ENCODE peak calls at places on chromosomes 3 and 15, in eight cellular contexts. B is lung; X is CD4-positive, alpha-beta T cell; Q is HCT116; J is heart left ventricle; S is lower leg skin; H is thyroid gland; U is MCF 10A. G is an unnamed sample.

GRCh38 chr3:112128843-112129727 is 4.0 kb downstream of the GCSAM start:
- DNase-seq in B (no peak), X (peak), Q (no peak), J (no peak), S (no peak), H (no peak), U (peak), G (no peak)

GRCh38 chr15:48001393-48002059 is 119.3 kb upstream of the SLC24A5 start:
- DNase-seq in B (no peak), X (no peak), Q (no peak), J (no peak), S (no peak), H (no peak), U (no peak), G (no peak)

GRCh38 chr15:59148160-59148810 is 43.3 kb downstream of the CCNB2 start:
- DNase-seq in B (no peak), X (no peak), Q (no peak), J (no peak), S (peak), H (no peak), U (no peak), G (no peak)

GRCh38 chr3:117910820-117911524 is 1123.7 kb downstream of the IGSF11 start:
- DNase-seq in B (no peak), X (no peak), Q (no peak), J (no peak), S (no peak), H (no peak), U (no peak), G (no peak)

GRCh38 chr3:171092467-171092911 is 66.0 kb upstream of the SLC2A2 start:
- DNase-seq in B (no peak), X (no peak), Q (no peak), J (no peak), S (no peak), H (no peak), U (no peak), G (no peak)

GRCh38 chr3:163056874-163057497 is 1560.4 kb downstream of the OTOL1 start:
- DNase-seq in B (peak), X (no peak), Q (peak), J (no peak), S (no peak), H (no peak), U (peak), G (no peak)

GRCh38 chr15:60392601-60392985 is 5.2 kb downstream of the ANXA2 start:
- DNase-seq in B (no peak), X (no peak), Q (peak), J (no peak), S (peak), H (no peak), U (peak), G (no peak)

GRCh38 chr3:197376020-197376419 is 77.6 kb upstream of the DLG1 start:
- DNase-seq in B (no peak), X (no peak), Q (no peak), J (no peak), S (no peak), H (no peak), U (peak), G (no peak)

GRCh38 chr15:56968821-56969220 is 50.4 kb downstream of the TCF12 start:
- DNase-seq in B (no peak), X (no peak), Q (no peak), J (no peak), S (no peak), H (no peak), U (no peak), G (no peak)

GRCh38 chr3:32398531-32398930 is 6.9 kb downstream of the CMTM7 start:
- DNase-seq in B (no peak), X (no peak), Q (no peak), J (peak), S (no peak), H (peak), U (no peak), G (no peak)

GRCh38 chr3:133437391-133438093 is 37.7 kb downstream of the BFSP2 start:
- DNase-seq in B (no peak), X (no peak), Q (no peak), J (no peak), S (no peak), H (peak), U (peak), G (no peak)

GRCh38 chr3:5022966-5023776 is 43.9 kb downstream of the BHLHE40 start:
- DNase-seq in B (peak), X (no peak), Q (peak), J (peak), S (no peak), H (peak), U (peak), G (no peak)

GRCh38 chr3:195701042-195701910 is 19.5 kb upstream of the MUC20 start:
- DNase-seq in B (no peak), X (no peak), Q (no peak), J (no peak), S (no peak), H (no peak), U (no peak), G (no peak)

GRCh38 chr15:65130941-65131340 is 2.7 kb downstream of the PDCD7 start:
- DNase-seq in B (no peak), X (no peak), Q (no peak), J (no peak), S (no peak), H (no peak), U (peak), G (no peak)

GRCh38 chr3:156409694-156410093 is 145.2 kb downstream of the SSR3 start:
- DNase-seq in B (no peak), X (no peak), Q (no peak), J (no peak), S (no peak), H (no peak), U (no peak), G (no peak)

GRCh38 chr15:70096215-70096974 is 1.3 kb downstream of the TLE3 start:
- DNase-seq in B (peak), X (peak), Q (no peak), J (peak), S (peak), H (peak), U (peak), G (no peak)

GRCh38 chr3:124923833-124924232 is 10.7 kb downstream of the MUC13 start:
- DNase-seq in B (no peak), X (no peak), Q (no peak), J (no peak), S (no peak), H (no peak), U (peak), G (no peak)

DNA sequence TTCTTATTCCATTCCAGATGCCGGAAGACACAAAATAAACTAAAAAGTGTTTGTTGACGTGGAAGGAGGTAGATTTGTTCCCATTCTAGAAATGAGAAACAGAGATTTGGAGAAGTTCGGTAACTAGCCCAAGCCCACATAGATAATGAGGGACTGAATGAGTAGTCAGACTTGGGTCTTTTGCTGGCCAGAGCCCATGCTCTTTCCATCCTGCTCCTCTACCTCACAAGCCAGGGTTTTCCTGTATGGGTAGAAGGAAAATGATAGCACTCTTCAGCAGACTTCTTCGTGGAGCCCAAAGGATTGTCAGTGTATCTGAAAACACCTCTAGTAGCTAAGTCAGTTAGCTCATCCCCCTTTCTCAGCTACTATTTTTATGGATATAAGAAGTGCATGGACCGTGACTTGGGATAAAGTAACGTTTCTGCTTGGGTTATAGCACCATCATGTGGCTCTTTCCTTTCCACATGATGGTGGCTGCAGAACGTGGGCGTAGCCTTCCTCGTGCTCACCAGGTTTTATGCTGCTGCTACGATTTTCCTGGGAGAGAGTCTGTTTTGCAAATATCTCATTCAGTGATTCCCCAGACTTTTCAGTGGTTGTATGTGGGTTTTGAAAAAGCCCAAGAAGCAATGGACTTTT is 84.6 kb downstream of the DGKG start:
- DNase-seq in B (no peak), X (no peak), Q (peak), J (no peak), S (peak), H (peak), U (peak), G (no peak)
- TF ChIP-seq CTCF in B (peak), X (no peak), Q (peak), J (no peak), S (no peak), H (no peak), U (peak), G (peak)

GRCh38 chr3:138818175-138818574 is 16.6 kb downstream of the PIK3CB start:
- DNase-seq in B (no peak), X (no peak), Q (no peak), J (no peak), S (no peak), H (no peak), U (no peak), G (no peak)

GRCh38 chr3:138829097-138829496 is 5.6 kb downstream of the PIK3CB start:
- DNase-seq in B (no peak), X (no peak), Q (no peak), J (no peak), S (no peak), H (no peak), U (no peak), G (no peak)

GRCh38 chr3:138827222-138827621 is 7.5 kb downstream of the PIK3CB start:
- DNase-seq in B (no peak), X (no peak), Q (no peak), J (no peak), S (no peak), H (no peak), U (no peak), G (no peak)

GRCh38 chr3:138829886-138830510 is 4.7 kb downstream of the PIK3CB start:
- DNase-seq in B (no peak), X (no peak), Q (no peak), J (no peak), S (no peak), H (no peak), U (no peak), G (no peak)

GRCh38 chr3:138824114-138824506 is 10.6 kb downstream of the PIK3CB start:
- DNase-seq in B (no peak), X (no peak), Q (no peak), J (no peak), S (no peak), H (no peak), U (no peak), G (peak)
- TF ChIP-seq CTCF in B (no peak), X (no peak), Q (no peak), J (no peak), S (no peak), H (no peak), U (no peak), G (no peak)

GRCh38 chr3:45171283-45171682 is 25.1 kb upstream of the CDCP1 start:
- DNase-seq in B (no peak), X (no peak), Q (no peak), J (no peak), S (no peak), H (no peak), U (no peak), G (no peak)
- TF ChIP-seq CTCF in B (no peak), X (no peak), Q (no peak), J (no peak), S (no peak), H (no peak), U (no peak), G (no peak)

DNA sequence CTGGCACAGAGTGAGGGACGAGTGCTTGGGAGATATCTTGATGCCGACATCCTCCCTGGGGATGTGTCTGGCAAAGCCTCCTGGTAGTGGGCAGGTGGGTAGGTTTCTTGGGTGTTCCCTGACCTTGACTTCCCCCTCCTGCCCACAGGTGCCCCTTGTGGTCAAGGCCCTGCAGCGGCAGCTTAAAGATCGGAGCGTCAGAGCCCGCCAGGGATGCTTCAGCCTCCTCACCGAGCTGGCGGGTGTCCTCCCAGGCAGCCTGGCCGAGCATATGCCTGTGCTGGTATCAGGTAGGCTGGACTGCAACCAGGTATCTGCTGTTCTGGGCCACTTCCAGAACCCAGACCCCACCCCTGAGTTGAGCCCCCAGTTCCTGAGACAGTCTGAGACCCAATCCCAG is 19.2 kb downstream of the CAND2 start:
- DNase-seq in B (no peak), X (no peak), Q (no peak), J (no peak), S (no peak), H (no peak), U (no peak), G (no peak)
- TF ChIP-seq CTCF in B (no peak), X (no peak), Q (no peak), J (no peak), S (no peak), H (no peak), U (no peak), G (no peak)

GRCh38 chr3:183327343-183327742 is 74.3 kb downstream of the B3GNT5 start:
- DNase-seq in B (no peak), X (no peak), Q (no peak), J (no peak), S (no peak), H (no peak), U (peak), G (no peak)
- TF ChIP-seq CTCF in B (no peak), X (no peak), Q (no peak), J (no peak), S (no peak), H (no peak), U (no peak), G (no peak)

DNA sequence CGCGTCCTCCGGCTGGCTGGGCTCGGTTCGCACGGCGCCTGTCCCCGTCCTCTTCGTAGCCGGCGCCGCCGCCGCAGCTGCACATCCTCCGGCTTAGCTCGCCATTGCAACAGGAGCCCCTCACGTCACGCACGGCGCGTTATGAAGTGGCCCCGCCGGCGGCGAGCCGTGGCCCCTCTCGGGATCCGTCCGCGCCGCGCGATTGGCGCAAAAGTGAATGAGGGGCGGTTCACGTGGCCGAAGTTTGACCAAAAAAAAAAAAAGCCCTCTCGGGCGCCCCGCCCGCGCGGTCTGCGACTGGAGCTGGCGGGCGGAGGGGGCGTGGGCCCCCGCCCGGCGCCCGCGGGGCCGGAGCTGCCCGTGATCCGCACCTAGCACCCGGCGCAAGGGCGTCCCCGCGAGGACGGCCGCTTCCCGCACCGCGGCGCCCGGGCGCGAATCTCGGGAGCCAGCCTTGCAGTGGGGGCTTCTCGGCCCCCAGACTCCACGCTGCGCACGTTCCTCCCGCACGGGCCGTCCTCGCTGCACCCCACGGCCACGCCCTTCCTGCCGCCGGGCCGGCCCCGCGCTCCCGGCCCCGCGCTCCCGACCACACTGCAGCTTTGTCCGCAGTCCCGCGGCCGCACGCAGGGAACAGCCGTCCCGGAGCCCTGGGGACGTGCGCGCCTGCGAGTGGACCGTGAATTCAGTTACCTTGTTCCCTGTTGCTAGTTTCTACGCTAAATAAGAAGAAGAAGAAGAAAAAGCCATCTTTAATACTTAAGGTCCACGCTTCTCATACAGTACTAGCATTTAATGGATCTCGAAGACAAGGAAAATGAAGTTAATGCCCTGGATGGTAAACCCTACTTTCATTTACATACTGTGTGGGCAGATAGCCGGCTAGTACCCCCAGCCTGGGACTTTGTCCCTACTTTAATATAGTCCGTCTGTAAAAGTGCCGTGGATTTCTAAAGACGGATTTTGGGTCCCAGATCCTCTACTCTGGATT is at the start of gene CHSY1:
- DNase-seq in B (peak), X (peak), Q (peak), J (peak), S (peak), H (peak), U (peak), G (peak)
- TF ChIP-seq CTCF in B (peak), X (no peak), Q (no peak), J (no peak), S (no peak), H (no peak), U (peak), G (peak)

GRCh38 chr3:30775070-30775469 is 119.4 kb downstream of the GADL1 start:
- DNase-seq in B (no peak), X (no peak), Q (no peak), J (no peak), S (no peak), H (no peak), U (no peak), G (no peak)

GRCh38 chr3:30776186-30776815 is 118.2 kb downstream of the GADL1 start:
- DNase-seq in B (no peak), X (no peak), Q (no peak), J (no peak), S (no peak), H (no peak), U (no peak), G (no peak)

GRCh38 chr3:30777426-30777825 is 117.0 kb downstream of the GADL1 start:
- DNase-seq in B (no peak), X (no peak), Q (no peak), J (no peak), S (no peak), H (no peak), U (no peak), G (no peak)

GRCh38 chr3:30778923-30779322 is 115.5 kb downstream of the GADL1 start:
- DNase-seq in B (no peak), X (no peak), Q (no peak), J (no peak), S (no peak), H (no peak), U (no peak), G (no peak)

GRCh38 chr3:30779686-30780287 is 114.7 kb downstream of the GADL1 start:
- DNase-seq in B (no peak), X (no peak), Q (peak), J (no peak), S (no peak), H (no peak), U (peak), G (no peak)
- TF ChIP-seq CTCF in B (no peak), X (no peak), Q (peak), J (peak), S (no peak), H (no peak), U (peak), G (peak)

DNA sequence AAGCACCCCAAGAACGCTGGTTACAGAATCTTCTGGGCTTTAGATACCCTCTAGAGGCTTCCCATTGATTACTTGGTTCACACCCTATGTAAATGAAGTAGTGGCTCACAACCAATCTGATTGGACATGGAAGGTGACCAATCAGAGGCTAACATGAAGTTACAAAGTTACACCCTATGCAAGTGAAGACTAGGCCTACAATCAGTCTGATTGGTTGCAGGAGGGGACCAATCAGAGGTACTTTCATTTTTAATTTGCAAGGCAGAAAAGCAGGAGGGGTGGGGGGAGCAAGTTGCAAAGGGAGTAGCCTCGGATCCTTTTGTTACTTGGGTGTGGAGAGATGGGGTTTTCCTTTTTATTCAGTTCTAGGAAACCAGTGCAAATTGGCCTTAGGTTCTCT is 11.1 kb upstream of the RTP2 start:
- DNase-seq in B (no peak), X (no peak), Q (no peak), J (no peak), S (no peak), H (no peak), U (peak), G (no peak)
- TF ChIP-seq CTCF in B (no peak), X (no peak), Q (no peak), J (no peak), S (no peak), H (no peak), U (no peak), G (no peak)

GRCh38 chr3:50417637-50418033 is 58.3 kb upstream of the TMEM115 start:
- DNase-seq in B (no peak), X (no peak), Q (no peak), J (no peak), S (no peak), H (no peak), U (peak), G (no peak)

GRCh38 chr3:50416736-50417636 is 57.7 kb upstream of the TMEM115 start:
- DNase-seq in B (no peak), X (no peak), Q (no peak), J (no peak), S (no peak), H (no peak), U (no peak), G (no peak)

GRCh38 chr3:50412355-50412754 is 53.0 kb upstream of the TMEM115 start:
- DNase-seq in B (no peak), X (no peak), Q (no peak), J (no peak), S (no peak), H (no peak), U (no peak), G (no peak)

GRCh38 chr3:50415813-50416212 is 56.5 kb upstream of the TMEM115 start:
- DNase-seq in B (no peak), X (no peak), Q (no peak), J (no peak), S (no peak), H (no peak), U (no peak), G (no peak)

GRCh38 chr3:50415066-50415465 is 55.7 kb upstream of the TMEM115 start:
- DNase-seq in B (no peak), X (no peak), Q (no peak), J (no peak), S (no peak), H (no peak), U (no peak), G (no peak)
- TF ChIP-seq CTCF in B (no peak), X (no peak), Q (no peak), J (no peak), S (no peak), H (no peak), U (no peak), G (no peak)